ENCODE peak calls at places on chromosome 5, in nine cellular contexts. P is sigmoid colon, B is transverse colon, I is HCT116, J is H1, V is stomach, Q is HepG2, E is spleen, Z is GM12878. D is an unnamed sample.

GRCh38 chr5:104904561-104904960 is 1342.0 kb upstream of the NUDT12 start:
- DNase-seq in P (no peak), B (no peak), I (no peak), J (no peak), V (no peak), Q (no peak), E (no peak), Z (no peak), D (no peak)

GRCh38 chr5:103345461-103345860 is 86.9 kb downstream of the MACIR start:
- DNase-seq in P (no peak), B (no peak), I (no peak), J (no peak), V (no peak), Q (no peak), E (no peak), Z (peak), D (no peak)

GRCh38 chr5:103424453-103425205 is 138.0 kb downstream of the NUDT12 start:
- DNase-seq in P (no peak), B (no peak), I (no peak), J (no peak), V (no peak), Q (no peak), E (no peak), Z (no peak), D (no peak)

GRCh38 chr5:151740336-151740942 is 18.0 kb downstream of the ATOX1 start:
- DNase-seq in P (peak), B (peak), I (no peak), J (peak), V (peak), Q (peak), E (no peak), Z (no peak), D (no peak)

GRCh38 chr5:94969174-94969573 is 315.7 kb downstream of the MCTP1 start:
- DNase-seq in P (no peak), B (no peak), I (peak), J (no peak), V (no peak), Q (no peak), E (no peak), Z (no peak), D (no peak)

GRCh38 chr5:32326216-32326772 is 13.6 kb upstream of the MTMR12 start:
- DNase-seq in P (no peak), B (no peak), I (peak), J (no peak), V (no peak), Q (no peak), E (no peak), Z (no peak), D (no peak)

GRCh38 chr5:132498152-132498551 is 7.6 kb upstream of the IRF1 start:
- DNase-seq in P (peak), B (no peak), I (no peak), J (peak), V (peak), Q (no peak), E (peak), Z (no peak), D (no peak)

GRCh38 chr5:132428811-132429440 is 59.4 kb downstream of the SLC22A5 start:
- DNase-seq in P (no peak), B (no peak), I (no peak), J (peak), V (no peak), Q (no peak), E (peak), Z (no peak), D (no peak)

GRCh38 chr5:110561510-110561909 is 165.0 kb downstream of the TMEM232 start:
- DNase-seq in P (no peak), B (no peak), I (no peak), J (no peak), V (no peak), Q (no peak), E (no peak), Z (no peak), D (no peak)

GRCh38 chr5:54616031-54616430 is 98.5 kb downstream of the SNX18 start:
- DNase-seq in P (peak), B (peak), I (no peak), J (no peak), V (peak), Q (peak), E (no peak), Z (no peak), D (no peak)

GRCh38 chr5:141787376-141787775 is 90.8 kb downstream of the PCDH1 start:
- DNase-seq in P (no peak), B (no peak), I (no peak), J (no peak), V (no peak), Q (no peak), E (no peak), Z (no peak), D (no peak)

GRCh38 chr5:160159991-160160826 is 41.0 kb upstream of the PWWP2A start:
- DNase-seq in P (no peak), B (no peak), I (no peak), J (peak), V (peak), Q (no peak), E (no peak), Z (peak), D (no peak)

GRCh38 chr5:40879163-40879942 is 29.9 kb upstream of the C7 start:
- DNase-seq in P (no peak), B (no peak), I (peak), J (no peak), V (no peak), Q (peak), E (no peak), Z (no peak), D (peak)

GRCh38 chr5:89083791-89084190 is 200.8 kb upstream of the MEF2C start:
- DNase-seq in P (no peak), B (no peak), I (no peak), J (no peak), V (no peak), Q (no peak), E (no peak), Z (no peak), D (no peak)

GRCh38 chr5:37889612-37890317 is 49.9 kb upstream of the GDNF start:
- DNase-seq in P (no peak), B (no peak), I (peak), J (no peak), V (no peak), Q (no peak), E (no peak), Z (no peak), D (no peak)

GRCh38 chr5:132334812-132335211 is 34.7 kb upstream of the SLC22A5 start:
- DNase-seq in P (no peak), B (no peak), I (peak), J (no peak), V (no peak), Q (peak), E (no peak), Z (no peak), D (no peak)

GRCh38 chr5:145246379-145246778 is 588.8 kb downstream of the PRELID2 start:
- DNase-seq in P (no peak), B (no peak), I (no peak), J (no peak), V (no peak), Q (no peak), E (no peak), Z (no peak), D (no peak)

GRCh38 chr5:139395844-139396640 is 1.1 kb upstream of the PROB1 start:
- DNase-seq in P (no peak), B (no peak), I (no peak), J (no peak), V (no peak), Q (no peak), E (no peak), Z (no peak), D (no peak)

GRCh38 chr5:16234598-16234997 is 55.0 kb upstream of the MARCHF11 start:
- DNase-seq in P (no peak), B (no peak), I (no peak), J (no peak), V (no peak), Q (no peak), E (no peak), Z (no peak), D (no peak)

GRCh38 chr5:173762045-173762444 is 126.1 kb upstream of the CPEB4 start:
- DNase-seq in P (no peak), B (no peak), I (no peak), J (no peak), V (no peak), Q (no peak), E (no peak), Z (no peak), D (no peak)

GRCh38 chr5:141508808-141509611 is 20.1 kb downstream of the PCDHGC5 start:
- DNase-seq in P (peak), B (peak), I (no peak), J (no peak), V (no peak), Q (peak), E (no peak), Z (no peak), D (no peak)

GRCh38 chr5:105982526-105982925 is 1688.2 kb downstream of the EFNA5 start:
- DNase-seq in P (no peak), B (no peak), I (no peak), J (no peak), V (no peak), Q (no peak), E (peak), Z (no peak), D (no peak)

GRCh38 chr5:161545701-161546462 is 643 bp downstream of the GABRB2 start:
- DNase-seq in P (no peak), B (no peak), I (no peak), J (no peak), V (no peak), Q (no peak), E (no peak), Z (no peak), D (no peak)

GRCh38 chr5:12965804-12966203 is 978.7 kb downstream of the DNAH5 start:
- DNase-seq in P (no peak), B (no peak), I (no peak), J (no peak), V (no peak), Q (no peak), E (no peak), Z (no peak), D (no peak)

GRCh38 chr5:168992687-168993086 is 308.3 kb downstream of the SLIT3 start:
- DNase-seq in P (no peak), B (no peak), I (peak), J (peak), V (peak), Q (peak), E (no peak), Z (no peak), D (no peak)

GRCh38 chr5:143176048-143176447 is 227.4 kb downstream of the NR3C1 start:
- DNase-seq in P (no peak), B (no peak), I (no peak), J (no peak), V (no peak), Q (no peak), E (no peak), Z (no peak), D (no peak)

GRCh38 chr5:102731704-102732103 is 23.4 kb upstream of the PAM start:
- DNase-seq in P (no peak), B (no peak), I (no peak), J (no peak), V (no peak), Q (no peak), E (no peak), Z (no peak), D (no peak)

GRCh38 chr5:37417347-37417746 is 38.2 kb downstream of the WDR70 start:
- DNase-seq in P (no peak), B (no peak), I (peak), J (no peak), V (no peak), Q (no peak), E (no peak), Z (no peak), D (no peak)

GRCh38 chr5:160303690-160304089 is 8.7 kb downstream of the CCNJL start:
- DNase-seq in P (no peak), B (no peak), I (no peak), J (no peak), V (no peak), Q (no peak), E (no peak), Z (no peak), D (no peak)

GRCh38 chr5:69308046-69308553 is 24.5 kb downstream of the CCDC125 start:
- DNase-seq in P (no peak), B (no peak), I (no peak), J (no peak), V (no peak), Q (no peak), E (no peak), Z (no peak), D (no peak)

GRCh38 chr5:91189480-91190332 is 193.4 kb downstream of the ARRDC3 start:
- DNase-seq in P (peak), B (peak), I (peak), J (no peak), V (no peak), Q (peak), E (no peak), Z (no peak), D (no peak)

GRCh38 chr5:139747583-139748504 is 47.8 kb upstream of the PSD2 start:
- DNase-seq in P (peak), B (peak), I (no peak), J (peak), V (peak), Q (no peak), E (peak), Z (no peak), D (no peak)

GRCh38 chr5:173298213-173298933 is 29.8 kb downstream of the STC2 start:
- DNase-seq in P (no peak), B (no peak), I (no peak), J (no peak), V (no peak), Q (no peak), E (no peak), Z (no peak), D (no peak)

GRCh38 chr5:9034671-9035070 is 511.2 kb downstream of the SEMA5A start:
- DNase-seq in P (no peak), B (no peak), I (no peak), J (no peak), V (no peak), Q (no peak), E (no peak), Z (no peak), D (no peak)

GRCh38 chr5:142716963-142717362 is 31.1 kb upstream of the FGF1 start:
- DNase-seq in P (no peak), B (peak), I (peak), J (no peak), V (peak), Q (peak), E (no peak), Z (no peak), D (peak)

GRCh38 chr5:129387944-129388343 is 72.2 kb upstream of the ADAMTS19 start:
- DNase-seq in P (no peak), B (no peak), I (no peak), J (no peak), V (no peak), Q (no peak), E (no peak), Z (no peak), D (no peak)

GRCh38 chr5:129395247-129395646 is 64.9 kb upstream of the ADAMTS19 start:
- DNase-seq in P (no peak), B (no peak), I (no peak), J (no peak), V (no peak), Q (no peak), E (no peak), Z (no peak), D (no peak)

GRCh38 chr5:129398279-129398678 is 61.8 kb upstream of the ADAMTS19 start:
- DNase-seq in P (no peak), B (no peak), I (no peak), J (no peak), V (no peak), Q (no peak), E (no peak), Z (no peak), D (no peak)

GRCh38 chr5:129392681-129393080 is 67.4 kb upstream of the ADAMTS19 start:
- DNase-seq in P (no peak), B (no peak), I (no peak), J (no peak), V (no peak), Q (no peak), E (no peak), Z (no peak), D (no peak)
- TF ChIP-seq POLR2A in P (no peak), B (no peak), I (no peak), J (no peak), V (no peak), Q (no peak), E (no peak), Z (no peak), D (no peak)

DNA sequence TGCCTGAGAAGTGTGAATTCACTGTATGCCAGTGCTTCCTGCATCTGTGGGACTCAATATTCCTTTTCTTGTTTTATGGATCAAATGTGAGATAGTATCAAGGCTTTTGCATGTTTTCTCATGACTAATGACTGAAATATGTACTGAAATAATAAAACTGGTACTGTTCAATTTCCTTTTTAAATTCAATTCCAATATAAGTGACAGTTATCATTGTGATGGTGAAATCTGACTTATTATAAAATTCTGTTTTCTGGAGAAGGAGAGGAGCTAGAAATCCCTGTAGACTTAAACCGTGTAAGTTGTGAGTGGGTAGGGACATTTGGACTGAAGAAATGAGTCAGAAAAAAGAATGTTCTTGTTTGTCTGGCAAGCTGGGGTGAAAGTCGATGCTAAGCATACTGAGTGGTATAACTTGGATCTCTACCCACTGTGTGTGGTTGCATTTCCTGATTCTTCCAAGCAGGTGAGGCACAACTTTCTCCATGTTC is 245.2 kb downstream of the EFNA5 start:
- DNase-seq in P (no peak), B (no peak), I (peak), J (no peak), V (no peak), Q (no peak), E (no peak), Z (no peak), D (no peak)
- TF ChIP-seq POLR2AphosphoS5 in P (no peak), B (no peak), I (no peak), J (no peak), V (no peak), Q (no peak), E (no peak), Z (no peak), D (no peak)

DNA sequence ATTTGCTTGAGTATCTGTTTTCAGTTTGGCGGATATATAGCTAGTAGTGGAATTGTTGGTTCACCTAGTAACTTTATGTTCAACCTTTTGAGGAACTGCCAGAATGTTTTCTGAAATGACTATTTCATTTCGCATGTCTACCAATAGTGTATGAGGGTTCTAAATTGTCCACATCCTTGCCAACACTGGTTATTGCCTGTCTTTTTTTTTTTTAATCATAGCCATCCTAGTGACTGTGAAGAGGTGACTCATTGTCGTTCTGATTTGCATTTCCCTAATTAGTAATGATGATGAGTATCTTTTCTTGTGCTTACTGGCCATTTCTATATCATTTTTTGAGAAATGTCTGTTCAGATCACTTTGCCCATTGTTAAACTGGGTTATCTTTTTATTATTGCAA is 52.5 kb downstream of the PRLR start:
- DNase-seq in P (no peak), B (no peak), I (no peak), J (no peak), V (no peak), Q (no peak), E (no peak), Z (no peak), D (no peak)
- TF ChIP-seq POLR2A in P (no peak), B (no peak), I (no peak), J (no peak), V (no peak), Q (no peak), E (no peak), Z (no peak), D (no peak)

GRCh38 chr5:124888622-124889521 is 142.4 kb upstream of the ZNF608 start:
- DNase-seq in P (no peak), B (no peak), I (no peak), J (no peak), V (no peak), Q (no peak), E (no peak), Z (no peak), D (no peak)
- TF ChIP-seq POLR2AphosphoS5 in P (no peak), B (no peak), I (no peak), J (no peak), V (no peak), Q (no peak), E (no peak), Z (no peak), D (no peak)

GRCh38 chr5:177516601-177517568 is at the start of gene DDX41:
- DNase-seq in P (peak), B (peak), I (peak), J (peak), V (peak), Q (peak), E (peak), Z (peak), D (peak)
- TF ChIP-seq POLR2A in P (no peak), B (peak), I (peak), J (no peak), V (no peak), Q (peak), E (no peak), Z (no peak), D (peak)

GRCh38 chr5:55636177-55636576 is 75.9 kb downstream of the SLC38A9 start:
- DNase-seq in P (no peak), B (no peak), I (no peak), J (no peak), V (no peak), Q (no peak), E (no peak), Z (no peak), D (no peak)
- TF ChIP-seq POLR2AphosphoS5 in P (peak), B (peak), I (no peak), J (no peak), V (no peak), Q (no peak), E (no peak), Z (no peak), D (no peak)

GRCh38 chr5:115813719-115814118 is 2.7 kb downstream of the CDO1 start:
- DNase-seq in P (no peak), B (no peak), I (no peak), J (no peak), V (no peak), Q (no peak), E (no peak), Z (no peak), D (no peak)

GRCh38 chr5:115815693-115816225 is 700 bp downstream of the CDO1 start:
- DNase-seq in P (no peak), B (no peak), I (no peak), J (peak), V (no peak), Q (no peak), E (no peak), Z (no peak), D (no peak)

GRCh38 chr5:115818821-115819220 is 2.4 kb upstream of the CDO1 start:
- DNase-seq in P (no peak), B (no peak), I (no peak), J (no peak), V (no peak), Q (no peak), E (peak), Z (no peak), D (no peak)

GRCh38 chr5:115815006-115815692 is 1.3 kb downstream of the CDO1 start:
- DNase-seq in P (no peak), B (no peak), I (no peak), J (no peak), V (no peak), Q (no peak), E (no peak), Z (no peak), D (no peak)

GRCh38 chr5:115816226-115817042 is at the start of gene CDO1:
- DNase-seq in P (peak), B (peak), I (no peak), J (peak), V (no peak), Q (no peak), E (peak), Z (no peak), D (peak)
- TF ChIP-seq POLR2A in P (no peak), B (no peak), I (no peak), J (peak), V (no peak), Q (peak), E (no peak), Z (no peak), D (no peak)

GRCh38 chr5:81739283-81739682 is 11.6 kb downstream of the SSBP2 start:
- DNase-seq in P (no peak), B (no peak), I (no peak), J (no peak), V (no peak), Q (no peak), E (no peak), Z (no peak), D (no peak)
- TF ChIP-seq POLR2AphosphoS5 in P (no peak), B (no peak), I (no peak), J (no peak), V (no peak), Q (no peak), E (no peak), Z (no peak), D (no peak)

DNA sequence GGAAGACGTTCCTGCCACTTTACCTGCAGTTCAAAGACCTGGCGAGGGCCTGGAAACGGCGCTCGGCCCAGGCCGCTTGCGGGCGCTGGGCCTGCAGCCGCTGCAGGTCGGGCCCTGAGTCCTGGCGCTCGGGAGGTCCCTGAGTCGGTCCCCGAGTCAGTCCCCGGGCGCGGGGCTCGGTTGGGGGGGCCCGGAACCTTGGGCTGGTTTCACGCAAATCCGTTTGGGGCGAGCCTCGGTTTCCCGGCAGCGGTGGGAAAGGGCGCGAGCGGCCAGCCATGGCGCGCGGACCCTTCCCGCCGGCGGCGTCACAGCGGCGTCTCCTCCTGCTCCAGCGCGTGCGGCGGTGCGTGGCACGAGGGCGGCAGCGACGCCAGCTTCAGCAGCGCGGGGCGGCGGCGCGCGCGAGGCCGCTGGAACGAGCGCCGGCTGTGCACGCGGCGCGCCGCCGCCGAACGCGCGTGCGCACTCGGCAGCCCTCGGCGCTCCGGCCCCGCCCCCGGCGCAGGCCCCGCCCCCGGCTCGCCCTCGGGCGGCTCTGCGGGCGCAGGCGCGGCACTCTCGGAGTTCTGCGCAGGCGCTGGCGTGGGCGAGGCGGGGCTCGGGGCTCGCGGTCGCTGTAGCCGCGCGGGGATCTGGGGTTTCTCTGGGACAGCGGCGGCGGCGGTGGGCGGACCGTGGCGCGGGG is 29.8 kb downstream of the EXOC3 start:
- DNase-seq in P (peak), B (peak), I (peak), J (peak), V (peak), Q (peak), E (peak), Z (no peak), D (peak)
- TF ChIP-seq POLR2A in P (no peak), B (peak), I (peak), J (no peak), V (no peak), Q (peak), E (no peak), Z (peak), D (peak)

D was measured in GM12891.